ENCODE peak calls at places on chromosomes 11 and 22, in ten cellular contexts. One of them, this sample, is unnamed.

GRCh38 chr22:29766632-29767288 is at the start of gene ZMAT5:
- DNase-seq in SJCRH30: peak; percentile 97
- DNase-seq in pancreas: peak; percentile 97
- DNase-seq in neuronal stem cell: peak; percentile 95
- DNase-seq in upper lobe of right lung: peak; percentile 97
- DNase-seq in astrocyte: peak; percentile 93
- DNase-seq in tibial artery: peak; percentile 97
- DNase-seq in mesenchymal stem cell: peak; percentile 97
- DNase-seq in naive thymus-derived CD4-positive, alpha-beta T cell: peak; percentile 96
- DNase-seq in testis: peak; percentile 98
- DNase-seq in this sample: peak; percentile 99

GRCh38 chr22:41907436-41908401 is 7.2 kb downstream of the SHISA8 start:
- DNase-seq in testis: no peak
- DNase-seq in tibial artery: no peak
- DNase-seq in mesenchymal stem cell: no peak
- DNase-seq in upper lobe of right lung: no peak
- DNase-seq in pancreas: no peak
- DNase-seq in SJCRH30: no peak
- DNase-seq in neuronal stem cell: no peak
- DNase-seq in naive thymus-derived CD4-positive, alpha-beta T cell: no peak
- DNase-seq in astrocyte: no peak
- DNase-seq in this sample: peak; percentile 40

GRCh38 chr22:42330953-42331525 is 60.6 kb upstream of the TCF20 start:
- DNase-seq in upper lobe of right lung: no peak
- DNase-seq in SJCRH30: peak; percentile 88
- DNase-seq in neuronal stem cell: no peak
- DNase-seq in mesenchymal stem cell: no peak
- DNase-seq in tibial artery: no peak
- DNase-seq in testis: no peak
- DNase-seq in naive thymus-derived CD4-positive, alpha-beta T cell: no peak
- DNase-seq in astrocyte: no peak
- DNase-seq in pancreas: no peak
- DNase-seq in this sample: no peak

GRCh38 chr11:10934293-10934850 is 76.5 kb upstream of the ZBED5 start:
- DNase-seq in pancreas: no peak
- DNase-seq in SJCRH30: no peak
- DNase-seq in astrocyte: no peak
- DNase-seq in upper lobe of right lung: no peak
- DNase-seq in neuronal stem cell: no peak
- DNase-seq in testis: no peak
- DNase-seq in mesenchymal stem cell: no peak
- DNase-seq in naive thymus-derived CD4-positive, alpha-beta T cell: peak; percentile 21
- DNase-seq in tibial artery: no peak
- DNase-seq in this sample: peak; percentile 66

GRCh38 chr11:44607324-44607962 is 42.0 kb downstream of the CD82 start:
- DNase-seq in mesenchymal stem cell: peak; percentile 79
- DNase-seq in SJCRH30: no peak
- DNase-seq in naive thymus-derived CD4-positive, alpha-beta T cell: no peak
- DNase-seq in testis: no peak
- DNase-seq in neuronal stem cell: no peak
- DNase-seq in tibial artery: no peak
- DNase-seq in pancreas: no peak
- DNase-seq in upper lobe of right lung: no peak
- DNase-seq in astrocyte: peak; percentile 20
- DNase-seq in this sample: no peak

GRCh38 chr11:47108214-47108613 is 68.5 kb downstream of the ARFGAP2 start:
- DNase-seq in astrocyte: no peak
- DNase-seq in pancreas: no peak
- DNase-seq in mesenchymal stem cell: peak; percentile 9
- DNase-seq in naive thymus-derived CD4-positive, alpha-beta T cell: no peak
- DNase-seq in tibial artery: no peak
- DNase-seq in neuronal stem cell: no peak
- DNase-seq in upper lobe of right lung: no peak
- DNase-seq in testis: no peak
- DNase-seq in SJCRH30: peak; percentile 14
- DNase-seq in this sample: no peak

GRCh38 chr11:15937601-15938361 is 418.6 kb downstream of the SOX6 start:
- DNase-seq in astrocyte: no peak
- DNase-seq in mesenchymal stem cell: no peak
- DNase-seq in testis: no peak
- DNase-seq in tibial artery: no peak
- DNase-seq in pancreas: no peak
- DNase-seq in neuronal stem cell: no peak
- DNase-seq in SJCRH30: no peak
- DNase-seq in naive thymus-derived CD4-positive, alpha-beta T cell: no peak
- DNase-seq in upper lobe of right lung: no peak
- DNase-seq in this sample: peak; percentile 64

GRCh38 chr11:33406241-33406640 is 149.1 kb downstream of the HIPK3 start:
- DNase-seq in pancreas: no peak
- DNase-seq in neuronal stem cell: no peak
- DNase-seq in mesenchymal stem cell: no peak
- DNase-seq in astrocyte: no peak
- DNase-seq in tibial artery: no peak
- DNase-seq in naive thymus-derived CD4-positive, alpha-beta T cell: no peak
- DNase-seq in upper lobe of right lung: no peak
- DNase-seq in SJCRH30: no peak
- DNase-seq in testis: no peak
- DNase-seq in this sample: no peak

DNA sequence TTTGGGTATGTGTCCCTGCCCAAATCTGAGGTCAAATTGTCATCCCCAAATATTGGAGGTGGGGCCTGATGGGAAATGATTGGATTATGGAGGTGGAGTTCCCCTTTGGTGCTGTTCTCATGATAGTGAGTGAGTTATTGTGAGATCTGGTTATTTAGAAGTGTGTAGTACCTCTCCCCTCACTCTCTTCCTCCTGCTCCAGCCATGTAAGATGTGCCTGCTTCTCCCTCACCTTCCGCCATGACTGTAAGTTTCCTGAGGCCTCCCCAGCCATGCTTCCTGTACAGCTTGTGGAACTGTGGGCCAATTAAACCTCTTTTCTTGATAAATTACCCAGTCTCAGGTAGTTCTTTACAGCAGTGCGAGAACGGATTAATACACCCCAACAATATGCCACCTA is 9.0 kb downstream of the GAB2 start:
- DNase-seq in naive thymus-derived CD4-positive, alpha-beta T cell: no peak
- DNase-seq in testis: no peak
- DNase-seq in mesenchymal stem cell: no peak
- DNase-seq in SJCRH30: no peak
- DNase-seq in upper lobe of right lung: no peak
- DNase-seq in tibial artery: no peak
- DNase-seq in pancreas: no peak
- DNase-seq in astrocyte: no peak
- DNase-seq in neuronal stem cell: no peak
- DNase-seq in this sample: no peak
- H3K9me3 ChIP-seq in naive thymus-derived CD4-positive, alpha-beta T cell: no peaks in the 10 kb centered on the region
- H3K9me3 ChIP-seq in testis: no peaks in the 10 kb centered on the region
- H3K9me3 ChIP-seq in mesenchymal stem cell: peaks cover 35% of the 10 kb centered on the region
- H3K9me3 ChIP-seq in SJCRH30: peaks cover 4% of the 10 kb centered on the region
- H3K9me3 ChIP-seq in upper lobe of right lung: peaks cover 9% of the 10 kb centered on the region
- H3K9me3 ChIP-seq in tibial artery: no peaks in the 10 kb centered on the region
- H3K9me3 ChIP-seq in pancreas: no peaks in the 10 kb centered on the region
- H3K9me3 ChIP-seq in astrocyte: no peaks in the 10 kb centered on the region
- H3K9me3 ChIP-seq in neuronal stem cell: peaks cover 47% of the 10 kb centered on the region
- H3K9me3 ChIP-seq in this sample: peaks cover 36% of the 10 kb centered on the region

GRCh38 chr11:48244804-48245203 is at the start of gene OR4X2:
- DNase-seq in neuronal stem cell: no peak
- DNase-seq in pancreas: no peak
- DNase-seq in astrocyte: no peak
- DNase-seq in upper lobe of right lung: no peak
- DNase-seq in mesenchymal stem cell: no peak
- DNase-seq in naive thymus-derived CD4-positive, alpha-beta T cell: no peak
- DNase-seq in SJCRH30: no peak
- DNase-seq in tibial artery: no peak
- DNase-seq in testis: no peak
- DNase-seq in this sample: no peak
- H3K9me3 ChIP-seq in neuronal stem cell: peaks cover 6% of the 10 kb centered on the region
- H3K9me3 ChIP-seq in pancreas: no peaks in the 10 kb centered on the region
- H3K9me3 ChIP-seq in astrocyte: no peaks in the 10 kb centered on the region
- H3K9me3 ChIP-seq in upper lobe of right lung: peaks cover 12% of the 10 kb centered on the region
- H3K9me3 ChIP-seq in mesenchymal stem cell: peaks cover 12% of the 10 kb centered on the region
- H3K9me3 ChIP-seq in naive thymus-derived CD4-positive, alpha-beta T cell: peaks cover 4% of the 10 kb centered on the region
- H3K9me3 ChIP-seq in SJCRH30: no peaks in the 10 kb centered on the region
- H3K9me3 ChIP-seq in tibial artery: no peaks in the 10 kb centered on the region
- H3K9me3 ChIP-seq in testis: no peaks in the 10 kb centered on the region
- H3K9me3 ChIP-seq in this sample: peaks cover 82% of the 10 kb centered on the region

GRCh38 chr11:71192629-71193028 is 59.7 kb downstream of the SHANK2 start:
- DNase-seq in naive thymus-derived CD4-positive, alpha-beta T cell: no peak
- DNase-seq in tibial artery: no peak
- DNase-seq in astrocyte: no peak
- DNase-seq in pancreas: no peak
- DNase-seq in SJCRH30: no peak
- DNase-seq in neuronal stem cell: no peak
- DNase-seq in upper lobe of right lung: no peak
- DNase-seq in mesenchymal stem cell: no peak
- DNase-seq in testis: no peak
- DNase-seq in this sample: no peak
- H3K9me3 ChIP-seq in naive thymus-derived CD4-positive, alpha-beta T cell: no peaks in the 10 kb centered on the region
- H3K9me3 ChIP-seq in tibial artery: no peaks in the 10 kb centered on the region
- H3K9me3 ChIP-seq in astrocyte: no peaks in the 10 kb centered on the region
- H3K9me3 ChIP-seq in pancreas: no peaks in the 10 kb centered on the region
- H3K9me3 ChIP-seq in SJCRH30: no peaks in the 10 kb centered on the region
- H3K9me3 ChIP-seq in neuronal stem cell: no peaks in the 10 kb centered on the region
- H3K9me3 ChIP-seq in upper lobe of right lung: no peaks in the 10 kb centered on the region
- H3K9me3 ChIP-seq in mesenchymal stem cell: no peaks in the 10 kb centered on the region
- H3K9me3 ChIP-seq in testis: no peaks in the 10 kb centered on the region
- H3K9me3 ChIP-seq in this sample: no peaks in the 10 kb centered on the region

GRCh38 chr11:60169264-60169915 is 13.5 kb downstream of the MS4A6A start:
- DNase-seq in astrocyte: peak; percentile 6
- DNase-seq in naive thymus-derived CD4-positive, alpha-beta T cell: peak; percentile 7
- DNase-seq in mesenchymal stem cell: peak; percentile 7
- DNase-seq in testis: peak; percentile 31
- DNase-seq in SJCRH30: peak; percentile 17
- DNase-seq in pancreas: peak; percentile 88
- DNase-seq in upper lobe of right lung: no peak
- DNase-seq in tibial artery: no peak
- DNase-seq in neuronal stem cell: peak; percentile 27
- DNase-seq in this sample: peak; percentile 65
- H3K9me3 ChIP-seq in astrocyte: peaks cover 5% of the 10 kb centered on the region
- H3K9me3 ChIP-seq in naive thymus-derived CD4-positive, alpha-beta T cell: peaks cover 10% of the 10 kb centered on the region
- H3K9me3 ChIP-seq in mesenchymal stem cell: no peaks in the 10 kb centered on the region
- H3K9me3 ChIP-seq in testis: no peaks in the 10 kb centered on the region
- H3K9me3 ChIP-seq in SJCRH30: no peaks in the 10 kb centered on the region
- H3K9me3 ChIP-seq in pancreas: no peaks in the 10 kb centered on the region
- H3K9me3 ChIP-seq in upper lobe of right lung: no peaks in the 10 kb centered on the region
- H3K9me3 ChIP-seq in tibial artery: no peaks in the 10 kb centered on the region
- H3K9me3 ChIP-seq in neuronal stem cell: peaks cover 7% of the 10 kb centered on the region
- H3K9me3 ChIP-seq in this sample: peaks cover 21% of the 10 kb centered on the region

DNA sequence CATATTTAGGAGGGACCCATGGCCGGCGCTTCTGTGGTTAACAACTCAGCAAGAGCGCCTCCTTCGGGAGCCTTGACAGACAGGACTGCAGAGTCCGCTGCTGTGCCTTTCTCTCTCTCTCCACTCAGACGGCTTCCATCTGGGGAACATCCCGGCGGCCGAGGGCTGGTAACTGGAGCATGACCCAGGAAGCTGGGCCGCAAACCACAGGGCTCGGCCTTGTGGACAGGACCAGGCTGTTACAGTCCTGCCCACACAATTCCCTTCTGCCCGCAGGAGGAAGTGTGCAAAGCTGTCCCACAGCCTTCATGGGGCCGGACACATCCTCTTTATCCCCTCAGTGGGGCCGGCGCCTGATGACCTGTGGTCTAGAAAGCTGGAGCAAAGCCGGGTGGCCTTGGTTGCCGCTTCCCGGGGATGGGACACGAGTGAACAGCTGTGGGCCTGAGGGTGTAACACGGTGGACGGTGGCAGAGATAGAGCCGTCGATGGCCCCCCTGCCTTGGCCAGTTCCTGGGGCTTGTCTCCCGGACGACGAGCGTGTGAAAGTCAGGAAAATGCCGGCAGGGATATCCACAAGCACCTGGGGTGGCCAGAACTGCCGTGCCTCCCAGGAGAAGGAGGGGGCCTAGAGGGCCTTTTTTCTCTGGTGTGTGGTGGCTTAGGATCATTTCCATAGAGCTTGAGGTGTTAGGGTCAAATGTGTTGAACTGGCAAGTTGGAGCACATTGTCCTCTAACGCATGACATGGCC is 50.1 kb downstream of the FBLN1 start:
- DNase-seq in pancreas: no peak
- DNase-seq in upper lobe of right lung: peak; percentile 86
- DNase-seq in neuronal stem cell: no peak
- DNase-seq in naive thymus-derived CD4-positive, alpha-beta T cell: no peak
- DNase-seq in testis: peak; percentile 62
- DNase-seq in tibial artery: peak; percentile 81
- DNase-seq in SJCRH30: peak; percentile 84
- DNase-seq in mesenchymal stem cell: peak; percentile 94
- DNase-seq in astrocyte: peak; percentile 95
- DNase-seq in this sample: peak; percentile 69
- H3K9me3 ChIP-seq in pancreas: no peaks in the 10 kb centered on the region
- H3K9me3 ChIP-seq in upper lobe of right lung: no peaks in the 10 kb centered on the region
- H3K9me3 ChIP-seq in neuronal stem cell: peaks cover 10% of the 10 kb centered on the region
- H3K9me3 ChIP-seq in naive thymus-derived CD4-positive, alpha-beta T cell: no peaks in the 10 kb centered on the region
- H3K9me3 ChIP-seq in testis: no peaks in the 10 kb centered on the region
- H3K9me3 ChIP-seq in tibial artery: no peaks in the 10 kb centered on the region
- H3K9me3 ChIP-seq in SJCRH30: no peaks in the 10 kb centered on the region
- H3K9me3 ChIP-seq in mesenchymal stem cell: no peaks in the 10 kb centered on the region
- H3K9me3 ChIP-seq in astrocyte: no peaks in the 10 kb centered on the region
- H3K9me3 ChIP-seq in this sample: no peaks in the 10 kb centered on the region

GRCh38 chr11:42407379-42407778 is 904.4 kb upstream of the API5 start:
- DNase-seq in tibial artery: no peak
- DNase-seq in naive thymus-derived CD4-positive, alpha-beta T cell: no peak
- DNase-seq in neuronal stem cell: peak; percentile 92
- DNase-seq in testis: peak; percentile 51
- DNase-seq in upper lobe of right lung: no peak
- DNase-seq in astrocyte: no peak
- DNase-seq in mesenchymal stem cell: no peak
- DNase-seq in SJCRH30: peak; percentile 31
- DNase-seq in pancreas: no peak
- DNase-seq in this sample: peak; percentile 96
- H3K9me3 ChIP-seq in tibial artery: no peaks in the 10 kb centered on the region
- H3K9me3 ChIP-seq in naive thymus-derived CD4-positive, alpha-beta T cell: no peaks in the 10 kb centered on the region
- H3K9me3 ChIP-seq in neuronal stem cell: no peaks in the 10 kb centered on the region
- H3K9me3 ChIP-seq in testis: no peaks in the 10 kb centered on the region
- H3K9me3 ChIP-seq in upper lobe of right lung: no peaks in the 10 kb centered on the region
- H3K9me3 ChIP-seq in astrocyte: no peaks in the 10 kb centered on the region
- H3K9me3 ChIP-seq in mesenchymal stem cell: no peaks in the 10 kb centered on the region
- H3K9me3 ChIP-seq in SJCRH30: no peaks in the 10 kb centered on the region
- H3K9me3 ChIP-seq in pancreas: no peaks in the 10 kb centered on the region
- H3K9me3 ChIP-seq in this sample: no peaks in the 10 kb centered on the region